ENCODE peak calls at places on chromosome 11, in four cellular contexts. One of them, this sample, is unnamed.
A peak's percentile ranks its signal among the peaks of the same experiment; 100 is the strongest.

GRCh38 chr11:77353131-77353530 is 51.6 kb upstream of the GDPD4 start:
- DNase-seq in PC-9: no peak
- DNase-seq in right lobe of liver: no peak
- DNase-seq in neural progenitor cell: no peak
- DNase-seq in this sample: no peak

GRCh38 chr11:120814531-120815259 is 209.2 kb upstream of the TBCEL start:
- DNase-seq in PC-9: no peak
- DNase-seq in right lobe of liver: no peak
- DNase-seq in neural progenitor cell: no peak
- DNase-seq in this sample: no peak

GRCh38 chr11:6703247-6704063 is 20.3 kb upstream of the MRPL17 start:
- DNase-seq in PC-9: peak; percentile 48
- DNase-seq in right lobe of liver: peak; percentile 70
- DNase-seq in neural progenitor cell: peak; percentile 67
- DNase-seq in this sample: no peak

GRCh38 chr11:19441752-19442553 is 201.2 kb upstream of the E2F8 start:
- DNase-seq in PC-9: peak; percentile 100
- DNase-seq in right lobe of liver: no peak
- DNase-seq in neural progenitor cell: no peak
- DNase-seq in this sample: no peak

GRCh38 chr11:95829580-95830259 is 39.4 kb downstream of the CEP57 start:
- DNase-seq in PC-9: no peak
- DNase-seq in right lobe of liver: no peak
- DNase-seq in neural progenitor cell: no peak
- DNase-seq in this sample: no peak

GRCh38 chr11:20035701-20036601 is 124.3 kb downstream of the DBX1 start:
- DNase-seq in PC-9: peak; percentile 87
- DNase-seq in right lobe of liver: peak; percentile 91
- DNase-seq in neural progenitor cell: no peak
- DNase-seq in this sample: no peak

GRCh38 chr11:116610190-116610589 is 162.6 kb downstream of the BUD13 start:
- DNase-seq in PC-9: no peak
- DNase-seq in right lobe of liver: peak; percentile 36
- DNase-seq in neural progenitor cell: no peak
- DNase-seq in this sample: peak; percentile 23

GRCh38 chr11:85945296-85945695 is 90.1 kb downstream of the CCDC83 start:
- DNase-seq in PC-9: no peak
- DNase-seq in right lobe of liver: no peak
- DNase-seq in neural progenitor cell: no peak
- DNase-seq in this sample: no peak

GRCh38 chr11:75627879-75628668 is 40.8 kb downstream of the MAP6 start:
- DNase-seq in PC-9: no peak
- DNase-seq in right lobe of liver: no peak
- DNase-seq in neural progenitor cell: no peak
- DNase-seq in this sample: no peak

GRCh38 chr11:1919428-1920127 is at the start of gene TNNT3:
- DNase-seq in PC-9: no peak
- DNase-seq in right lobe of liver: no peak
- DNase-seq in neural progenitor cell: peak; percentile 22
- DNase-seq in this sample: no peak

GRCh38 chr11:456533-456932 is 6.5 kb downstream of the PTDSS2 start:
- DNase-seq in PC-9: no peak
- DNase-seq in right lobe of liver: no peak
- DNase-seq in neural progenitor cell: no peak
- DNase-seq in this sample: no peak

GRCh38 chr11:35173620-35174278 is 34.8 kb downstream of the CD44 start:
- DNase-seq in PC-9: peak; percentile 84
- DNase-seq in right lobe of liver: no peak
- DNase-seq in neural progenitor cell: no peak
- DNase-seq in this sample: no peak

GRCh38 chr11:61918251-61919112 is 1.1 kb upstream of the RAB3IL1 start:
- DNase-seq in PC-9: no peak
- DNase-seq in right lobe of liver: peak; percentile 38
- DNase-seq in neural progenitor cell: no peak
- DNase-seq in this sample: no peak

GRCh38 chr11:126476977-126477376 is 121.5 kb downstream of the ST3GAL4 start:
- DNase-seq in PC-9: no peak
- DNase-seq in right lobe of liver: no peak
- DNase-seq in neural progenitor cell: no peak
- DNase-seq in this sample: no peak

GRCh38 chr11:69297926-69298777 is 4.2 kb downstream of the MYEOV start:
- DNase-seq in PC-9: peak; percentile 100
- DNase-seq in right lobe of liver: peak; percentile 68
- DNase-seq in neural progenitor cell: no peak
- DNase-seq in this sample: no peak

GRCh38 chr11:72136677-72137255 is 1.2 kb downstream of the FOLR3 start:
- DNase-seq in PC-9: no peak
- DNase-seq in right lobe of liver: peak; percentile 43
- DNase-seq in neural progenitor cell: no peak
- DNase-seq in this sample: no peak

GRCh38 chr11:1041149-1041467 is 4.6 kb upstream of the MUC6 start:
- DNase-seq in PC-9: no peak
- DNase-seq in right lobe of liver: no peak
- DNase-seq in neural progenitor cell: no peak
- DNase-seq in this sample: no peak

GRCh38 chr11:79101736-79102135 is 339.1 kb downstream of the TENM4 start:
- DNase-seq in PC-9: no peak
- DNase-seq in right lobe of liver: no peak
- DNase-seq in neural progenitor cell: no peak
- DNase-seq in this sample: no peak

GRCh38 chr11:102256251-102256650 is 61.0 kb upstream of the BIRC3 start:
- DNase-seq in PC-9: no peak
- DNase-seq in right lobe of liver: no peak
- DNase-seq in neural progenitor cell: no peak
- DNase-seq in this sample: no peak

GRCh38 chr11:119791701-119792151 is 62.7 kb upstream of the NECTIN1 start:
- DNase-seq in PC-9: no peak
- DNase-seq in right lobe of liver: no peak
- DNase-seq in neural progenitor cell: peak; percentile 58
- DNase-seq in this sample: no peak

GRCh38 chr11:33777906-33778305 is 3.6 kb upstream of the FBXO3 start:
- DNase-seq in PC-9: no peak
- DNase-seq in right lobe of liver: no peak
- DNase-seq in neural progenitor cell: no peak
- DNase-seq in this sample: no peak

GRCh38 chr11:65013130-65013691 is 749 bp upstream of the ARL2 start:
- DNase-seq in PC-9: peak; percentile 67
- DNase-seq in right lobe of liver: peak; percentile 91
- DNase-seq in neural progenitor cell: no peak
- DNase-seq in this sample: peak; percentile 84

GRCh38 chr11:65014146-65014960 is at the start of gene ARL2:
- DNase-seq in PC-9: no peak
- DNase-seq in right lobe of liver: peak; percentile 74
- DNase-seq in neural progenitor cell: no peak
- DNase-seq in this sample: no peak

GRCh38 chr11:65017927-65018326 is 4.0 kb downstream of the ARL2 start:
- DNase-seq in PC-9: no peak
- DNase-seq in right lobe of liver: no peak
- DNase-seq in neural progenitor cell: no peak
- DNase-seq in this sample: no peak

GRCh38 chr11:65016705-65017104 is 2.7 kb downstream of the ARL2 start:
- DNase-seq in PC-9: no peak
- DNase-seq in right lobe of liver: no peak
- DNase-seq in neural progenitor cell: no peak
- DNase-seq in this sample: no peak

DNA sequence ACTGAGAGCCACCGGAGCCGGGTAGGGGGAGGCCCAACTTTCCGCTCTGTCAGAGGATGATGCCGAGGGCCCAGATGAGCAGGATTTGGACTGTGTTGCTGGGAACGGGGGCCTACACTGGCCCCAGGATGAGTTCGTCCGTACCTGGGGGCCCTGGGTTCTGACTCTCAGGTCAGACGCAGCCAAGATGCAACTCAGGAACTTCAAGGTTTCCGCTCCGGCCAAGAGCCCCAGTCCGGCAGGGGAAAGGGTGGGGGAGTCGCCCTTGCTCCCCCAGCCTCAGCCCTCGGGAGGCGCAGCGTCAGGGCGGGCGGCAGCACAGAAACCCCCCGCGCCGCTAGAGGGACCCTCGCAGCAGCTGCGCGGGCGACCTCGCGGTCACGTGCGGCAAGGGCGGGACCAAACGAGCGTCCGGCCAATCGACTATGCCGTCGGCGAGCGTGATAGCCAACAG is 241 bp upstream of the ARL2 start:
- DNase-seq in PC-9: peak; percentile 80
- DNase-seq in right lobe of liver: peak; percentile 93
- DNase-seq in neural progenitor cell: peak; percentile 98
- DNase-seq in this sample: peak; percentile 89
- H3K27ac ChIP-seq in PC-9: peak overlapping the region; percentile 71
- H3K27ac ChIP-seq in right lobe of liver: peak overlapping the region; percentile 94
- H3K27ac ChIP-seq in neural progenitor cell: peak overlapping the region; percentile 77
- H3K27ac ChIP-seq in this sample: peak overlapping the region; percentile 87

DNA sequence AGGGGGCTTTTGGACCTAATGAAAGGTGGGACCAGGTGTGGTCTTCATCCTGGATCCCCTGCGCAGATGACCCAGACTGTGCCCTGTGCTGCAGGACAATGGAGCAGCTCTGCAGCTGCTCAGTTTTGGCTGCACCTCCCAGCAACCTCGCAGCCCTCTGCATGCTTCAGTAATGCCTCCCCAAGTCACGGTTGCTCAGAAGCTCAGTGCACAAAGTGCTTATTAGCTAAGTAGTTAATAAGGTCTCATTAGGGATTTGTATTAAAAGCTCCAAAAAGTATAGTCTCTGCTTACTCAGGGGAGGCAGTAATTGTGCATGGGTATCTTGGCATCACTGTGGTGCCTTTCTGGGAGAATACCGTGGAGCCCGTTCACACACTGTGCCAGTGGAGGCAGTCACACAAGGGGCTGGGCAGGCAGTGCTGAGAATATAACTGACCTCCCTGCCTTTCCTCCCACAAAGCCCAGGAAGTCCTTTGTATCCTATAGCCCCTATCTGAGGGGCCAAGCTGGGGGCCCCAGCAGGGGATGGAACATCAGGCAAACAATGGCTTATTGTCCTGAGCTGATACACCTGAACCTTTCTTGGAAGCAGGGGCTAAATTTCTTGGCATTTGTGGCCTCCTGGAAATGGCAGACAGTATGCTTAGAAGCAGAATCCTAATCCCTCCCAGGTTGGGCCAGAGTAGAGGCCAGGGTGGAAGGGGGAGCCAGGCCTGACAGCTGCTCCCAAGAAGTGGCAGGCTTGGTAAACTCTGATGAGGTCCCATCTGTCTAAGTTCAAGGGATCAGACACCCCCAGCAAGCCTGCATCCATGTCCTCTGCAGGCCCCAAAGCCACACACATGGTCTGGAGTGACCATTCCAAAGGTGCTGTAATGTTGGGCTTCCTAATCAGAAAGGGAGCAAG is 125.5 kb upstream of the PARVA start:
- DNase-seq in PC-9: no peak
- DNase-seq in right lobe of liver: no peak
- DNase-seq in neural progenitor cell: peak; percentile 47
- DNase-seq in this sample: no peak
- H3K27ac ChIP-seq in PC-9: no peak overlapping the region
- H3K27ac ChIP-seq in right lobe of liver: no peak overlapping the region
- H3K27ac ChIP-seq in neural progenitor cell: no peak overlapping the region
- H3K27ac ChIP-seq in this sample: no peak overlapping the region

DNA sequence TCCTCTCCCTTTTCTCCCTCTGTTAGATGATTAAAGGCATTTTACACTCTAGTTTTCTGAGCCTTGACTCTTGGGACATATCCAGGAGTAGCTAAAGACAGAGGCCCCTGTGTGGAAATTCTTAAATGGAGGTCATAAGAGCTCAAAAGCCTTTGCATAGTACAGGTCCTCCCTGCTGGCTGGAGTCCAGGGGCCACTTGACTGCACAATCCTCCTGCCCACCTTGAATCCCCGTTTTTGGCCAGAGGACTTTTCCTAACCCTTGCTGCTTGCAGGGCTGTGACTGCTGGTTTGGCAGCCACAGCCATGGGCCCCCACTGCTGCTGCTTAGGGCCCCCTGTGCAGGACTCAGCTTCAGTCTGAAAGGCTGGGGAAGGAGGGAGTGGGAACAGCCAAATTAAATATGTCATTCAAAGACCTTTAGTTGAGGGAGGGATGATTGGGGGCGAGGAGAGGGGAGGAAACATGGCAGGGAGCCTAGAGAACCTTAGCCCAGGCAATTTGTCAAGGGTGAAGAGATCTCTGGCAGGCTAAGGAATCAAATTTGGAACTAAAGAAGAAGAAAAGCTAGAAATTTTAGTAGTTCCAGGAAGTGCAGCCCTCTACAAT is 33.3 kb downstream of the ARHGAP1 start:
- DNase-seq in PC-9: no peak
- DNase-seq in right lobe of liver: no peak
- DNase-seq in neural progenitor cell: no peak
- DNase-seq in this sample: no peak
- H3K27ac ChIP-seq in PC-9: no peak overlapping the region
- H3K27ac ChIP-seq in right lobe of liver: no peak overlapping the region
- H3K27ac ChIP-seq in neural progenitor cell: no peak overlapping the region
- H3K27ac ChIP-seq in this sample: no peak overlapping the region

DNA sequence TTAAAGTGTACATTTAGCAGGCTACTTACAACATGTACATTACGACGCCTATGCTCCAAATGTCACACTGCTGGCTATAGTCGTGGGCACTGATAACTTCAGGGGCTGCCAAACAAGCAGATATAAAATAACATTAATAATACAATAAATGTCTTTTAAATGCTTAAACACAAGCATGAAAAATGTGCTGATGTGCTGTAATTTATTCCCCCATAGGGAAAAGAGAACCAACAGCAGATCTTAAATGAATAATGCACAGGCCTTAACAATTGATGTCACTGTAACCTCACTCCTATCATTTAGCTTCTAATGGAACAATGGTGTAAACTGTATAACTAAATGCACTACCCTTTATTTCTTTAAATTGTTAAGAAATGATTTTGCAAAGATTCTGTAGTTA is 153.4 kb downstream of the STK33 start:
- DNase-seq in PC-9: no peak
- DNase-seq in right lobe of liver: no peak
- DNase-seq in neural progenitor cell: no peak
- DNase-seq in this sample: no peak
- H3K27ac ChIP-seq in PC-9: no peak overlapping the region
- H3K27ac ChIP-seq in right lobe of liver: no peak overlapping the region
- H3K27ac ChIP-seq in neural progenitor cell: no peak overlapping the region
- H3K27ac ChIP-seq in this sample: no peak overlapping the region

GRCh38 chr11:32141886-32142546 is 51.1 kb downstream of the RCN1 start:
- DNase-seq in PC-9: no peak
- DNase-seq in right lobe of liver: no peak
- DNase-seq in neural progenitor cell: no peak
- DNase-seq in this sample: no peak

GRCh38 chr11:32145282-32145681 is 54.4 kb downstream of the RCN1 start:
- DNase-seq in PC-9: no peak
- DNase-seq in right lobe of liver: no peak
- DNase-seq in neural progenitor cell: no peak
- DNase-seq in this sample: no peak

GRCh38 chr11:32138902-32139301 is 48.0 kb downstream of the RCN1 start:
- DNase-seq in PC-9: no peak
- DNase-seq in right lobe of liver: no peak
- DNase-seq in neural progenitor cell: no peak
- DNase-seq in this sample: no peak

GRCh38 chr11:32140121-32140520 is 49.2 kb downstream of the RCN1 start:
- DNase-seq in PC-9: peak; percentile 5
- DNase-seq in right lobe of liver: no peak
- DNase-seq in neural progenitor cell: no peak
- DNase-seq in this sample: no peak

GRCh38 chr11:32143378-32143777 is 52.5 kb downstream of the RCN1 start:
- DNase-seq in PC-9: no peak
- DNase-seq in right lobe of liver: no peak
- DNase-seq in neural progenitor cell: no peak
- DNase-seq in this sample: no peak
- H3K27ac ChIP-seq in PC-9: no peak overlapping the region
- H3K27ac ChIP-seq in right lobe of liver: no peak overlapping the region
- H3K27ac ChIP-seq in neural progenitor cell: no peak overlapping the region
- H3K27ac ChIP-seq in this sample: no peak overlapping the region

GRCh38 chr11:111336062-111336461 is 37.7 kb downstream of the POU2AF3 start:
- DNase-seq in PC-9: no peak
- DNase-seq in right lobe of liver: no peak
- DNase-seq in neural progenitor cell: no peak
- DNase-seq in this sample: no peak
- H3K27ac ChIP-seq in PC-9: peak overlapping the region; percentile 0
- H3K27ac ChIP-seq in right lobe of liver: peak overlapping the region; percentile 67
- H3K27ac ChIP-seq in neural progenitor cell: no peak overlapping the region
- H3K27ac ChIP-seq in this sample: no peak overlapping the region